ENCODE peak calls at places on chromosomes 3 and 15, in eight cellular contexts. N is endodermal cell, Z is fibroblast of lung, E is M059J, M is head of caudate nucleus, J is BE2C, Q is sigmoid colon, Y is iris pigment epithelial cell. I is an unnamed sample.

GRCh38 chr15:83288381-83288801 is 3.9 kb upstream of the BNC1 start:
- DNase-seq in N (peak; percentile 81), Z (no peak), E (peak; percentile 46), M (no peak), J (no peak), Q (no peak), Y (no peak), I (peak; percentile 80)

GRCh38 chr15:77002954-77003912 is 8.3 kb downstream of the PSTPIP1 start:
- DNase-seq in N (no peak), Z (no peak), E (no peak), M (peak; percentile 53), J (peak; percentile 2), Q (peak; percentile 80), Y (no peak), I (no peak)

GRCh38 chr3:112089956-112090898 is 4.0 kb downstream of the C3orf52 start:
- DNase-seq in N (no peak), Z (no peak), E (peak; percentile 56), M (no peak), J (no peak), Q (no peak), Y (no peak), I (no peak)

GRCh38 chr15:70165811-70166284 is 68.1 kb upstream of the TLE3 start:
- DNase-seq in N (peak; percentile 66), Z (peak; percentile 15), E (no peak), M (no peak), J (no peak), Q (peak; percentile 90), Y (no peak), I (no peak)

GRCh38 chr3:160478338-160478737 is 28.8 kb upstream of the TRIM59 start:
- DNase-seq in N (no peak), Z (peak; percentile 19), E (no peak), M (no peak), J (no peak), Q (no peak), Y (peak; percentile 89), I (no peak)

GRCh38 chr15:77546050-77546501 is 86.6 kb downstream of the LINGO1 start:
- DNase-seq in N (no peak), Z (peak; percentile 85), E (peak; percentile 85), M (no peak), J (peak; percentile 65), Q (peak; percentile 27), Y (peak; percentile 94), I (peak; percentile 53)

GRCh38 chr3:117399311-117400068 is 689.9 kb downstream of the TUSC7 start:
- DNase-seq in N (peak; percentile 68), Z (peak; percentile 64), E (no peak), M (no peak), J (no peak), Q (no peak), Y (peak; percentile 21), I (peak; percentile 34)

GRCh38 chr15:35741395-35741794 is 195.4 kb upstream of the DPH6 start:
- DNase-seq in N (no peak), Z (no peak), E (no peak), M (no peak), J (no peak), Q (no peak), Y (no peak), I (no peak)

GRCh38 chr3:59605318-59605717 is 555.5 kb upstream of the CFAP20DC start:
- DNase-seq in N (no peak), Z (no peak), E (no peak), M (no peak), J (no peak), Q (no peak), Y (no peak), I (no peak)

GRCh38 chr15:63447277-63447676 is 57.1 kb upstream of the USP3 start:
- DNase-seq in N (no peak), Z (no peak), E (no peak), M (no peak), J (peak; percentile 31), Q (no peak), Y (no peak), I (no peak)

GRCh38 chr15:67059127-67059553 is 6.3 kb upstream of the SMAD3 start:
- DNase-seq in N (no peak), Z (no peak), E (no peak), M (no peak), J (no peak), Q (no peak), Y (no peak), I (no peak)

GRCh38 chr15:69493406-69493805 is 40.8 kb downstream of the RPLP1 start:
- DNase-seq in N (peak; percentile 38), Z (no peak), E (no peak), M (no peak), J (no peak), Q (no peak), Y (no peak), I (peak; percentile 30)

GRCh38 chr3:24020036-24020691 is 75.1 kb downstream of the NR1D2 start:
- DNase-seq in N (no peak), Z (no peak), E (no peak), M (no peak), J (no peak), Q (no peak), Y (no peak), I (no peak)

GRCh38 chr3:150348500-150348899 is 59.6 kb upstream of the TSC22D2 start:
- DNase-seq in N (no peak), Z (peak; percentile 86), E (peak; percentile 95), M (no peak), J (no peak), Q (peak; percentile 71), Y (peak; percentile 94), I (no peak)

GRCh38 chr3:77038928-77039605 is 832 bp upstream of the ROBO2 start:
- DNase-seq in N (peak; percentile 75), Z (peak; percentile 44), E (no peak), M (peak; percentile 47), J (peak; percentile 18), Q (no peak), Y (peak; percentile 38), I (peak; percentile 25)

GRCh38 chr3:153422314-153422713 is 260.3 kb downstream of the RAP2B start:
- DNase-seq in N (no peak), Z (no peak), E (no peak), M (no peak), J (no peak), Q (no peak), Y (no peak), I (no peak)

GRCh38 chr3:129599607-129600006 is 6.9 kb downstream of the PLXND1 start:
- DNase-seq in N (peak; percentile 93), Z (peak; percentile 50), E (peak; percentile 93), M (peak; percentile 38), J (peak; percentile 64), Q (peak; percentile 84), Y (peak; percentile 82), I (peak; percentile 91)

GRCh38 chr3:15102256-15102655 is 3.3 kb upstream of the RBSN start:
- DNase-seq in N (no peak), Z (peak; percentile 72), E (peak; percentile 39), M (peak; percentile 53), J (no peak), Q (peak; percentile 95), Y (no peak), I (no peak)

GRCh38 chr15:38562278-38562677 is 2.3 kb downstream of the RASGRP1 start:
- DNase-seq in N (peak; percentile 66), Z (no peak), E (no peak), M (no peak), J (no peak), Q (no peak), Y (no peak), I (peak; percentile 36)

GRCh38 chr3:171163724-171164465 is 137.4 kb upstream of the SLC2A2 start:
- DNase-seq in N (no peak), Z (no peak), E (peak; percentile 83), M (no peak), J (no peak), Q (no peak), Y (no peak), I (no peak)

GRCh38 chr3:166071-166470 is 30.5 kb upstream of the CHL1 start:
- DNase-seq in N (no peak), Z (no peak), E (no peak), M (no peak), J (no peak), Q (no peak), Y (no peak), I (no peak)

GRCh38 chr15:94162946-94163345 is 68.4 kb upstream of the MCTP2 start:
- DNase-seq in N (no peak), Z (no peak), E (no peak), M (no peak), J (no peak), Q (no peak), Y (no peak), I (no peak)

GRCh38 chr3:40037582-40037981 is 228.2 kb downstream of the MYRIP start:
- DNase-seq in N (no peak), Z (no peak), E (no peak), M (no peak), J (no peak), Q (no peak), Y (no peak), I (no peak)

GRCh38 chr3:48847053-48847585 is 555 bp downstream of the PRKAR2A start:
- DNase-seq in N (peak; percentile 91), Z (peak; percentile 68), E (peak; percentile 78), M (peak; percentile 51), J (peak; percentile 75), Q (peak; percentile 94), Y (peak; percentile 73), I (peak; percentile 77)

GRCh38 chr15:49145651-49146609 is 9.5 kb downstream of the COPS2 start:
- DNase-seq in N (peak; percentile 63), Z (peak; percentile 76), E (peak; percentile 60), M (no peak), J (peak; percentile 54), Q (no peak), Y (peak; percentile 77), I (no peak)

GRCh38 chr15:22979069-22979698 is 984 bp downstream of the CYFIP1 start:
- DNase-seq in N (peak; percentile 82), Z (peak; percentile 41), E (peak; percentile 49), M (peak; percentile 28), J (peak; percentile 68), Q (peak; percentile 72), Y (peak; percentile 64), I (peak; percentile 70)

GRCh38 chr3:181103605-181104004 is 114.1 kb upstream of the DNAJC19 start:
- DNase-seq in N (peak; percentile 69), Z (peak; percentile 0), E (peak; percentile 10), M (no peak), J (peak; percentile 47), Q (no peak), Y (peak; percentile 6), I (peak; percentile 39)

GRCh38 chr15:38217788-38218609 is 34.6 kb upstream of the SPRED1 start:
- DNase-seq in N (no peak), Z (peak; percentile 28), E (peak; percentile 31), M (no peak), J (no peak), Q (no peak), Y (peak; percentile 37), I (no peak)

GRCh38 chr3:5391226-5391625 is 203.7 kb downstream of the EDEM1 start:
- DNase-seq in N (no peak), Z (no peak), E (no peak), M (no peak), J (no peak), Q (no peak), Y (no peak), I (no peak)

I was measured in ELF-1.